ENCODE peak calls at places on chromosomes 6 and 20, in seven cellular contexts. R is ovary, X is HepG2, K is sigmoid colon, M is A549, B is H1, F is transverse colon. T is an unnamed sample.

GRCh38 chr6:128432394-128432793 is 88.0 kb downstream of the PTPRK start:
- DNase-seq in M (peak; percentile 1), B (no peak), X (no peak), R (no peak), F (no peak), K (no peak), T (no peak)

GRCh38 chr20:1456300-1456699 is 10.3 kb downstream of the NSFL1C start:
- DNase-seq in K (no peak), R (no peak), F (no peak), B (no peak), X (no peak), M (no peak), T (no peak)

GRCh38 chr6:7761047-7761446 is 35.1 kb downstream of the BMP6 start:
- DNase-seq in X (no peak), K (no peak), R (no peak), M (no peak), B (no peak), F (no peak), T (no peak)

GRCh38 chr6:121857551-121857950 is 422.1 kb downstream of the GJA1 start:
- DNase-seq in X (no peak), B (no peak), M (no peak), F (no peak), R (no peak), K (no peak), T (no peak)

GRCh38 chr6:71457883-71458282 is 169.3 kb downstream of the OGFRL1 start:
- DNase-seq in K (no peak), X (no peak), B (no peak), M (no peak), R (no peak), F (no peak), T (no peak)

GRCh38 chr6:164039954-164040375 is 625.4 kb downstream of the QKI start:
- DNase-seq in F (peak; percentile 19), K (peak; percentile 70), R (peak; percentile 14), X (no peak), M (no peak), B (no peak), T (peak; percentile 45)

GRCh38 chr20:36830791-36831691 is 44.9 kb upstream of the TLDC2 start:
- DNase-seq in F (no peak), K (peak; percentile 89), R (peak; percentile 61), B (no peak), M (no peak), X (no peak), T (no peak)

GRCh38 chr20:23003916-23004315 is 31.2 kb upstream of the SSTR4 start:
- DNase-seq in M (no peak), R (no peak), X (no peak), K (no peak), B (no peak), F (no peak), T (no peak)

GRCh38 chr20:37651932-37652331 is 41.9 kb upstream of the CTNNBL1 start:
- DNase-seq in X (peak; percentile 51), F (peak; percentile 31), M (peak; percentile 18), K (no peak), B (peak; percentile 65), R (no peak), T (peak; percentile 71)

GRCh38 chr6:134564705-134565104 is 246.8 kb upstream of the SGK1 start:
- DNase-seq in B (no peak), R (no peak), M (no peak), X (peak; percentile 6), F (no peak), K (no peak), T (no peak)

GRCh38 chr6:142300758-142301251 is 1.0 kb upstream of the ADGRG6 start:
- DNase-seq in F (peak; percentile 25), M (peak; percentile 12), K (no peak), R (no peak), B (no peak), X (peak; percentile 52), T (peak; percentile 80)

GRCh38 chr6:132054525-132054924 is 103.4 kb upstream of the CCN2 start:
- DNase-seq in M (no peak), B (no peak), F (no peak), X (no peak), K (no peak), R (no peak), T (no peak)

GRCh38 chr6:105348897-105349296 is 54.0 kb downstream of the PREP start:
- DNase-seq in F (no peak), X (no peak), M (no peak), R (no peak), B (no peak), K (no peak), T (no peak)

GRCh38 chr6:90110971-90111370 is 185.7 kb downstream of the BACH2 start:
- DNase-seq in B (no peak), K (no peak), F (no peak), M (no peak), X (no peak), R (no peak), T (no peak)

GRCh38 chr20:60255426-60255825 is 297.2 kb downstream of the CDH26 start:
- DNase-seq in K (no peak), X (no peak), M (no peak), R (no peak), F (no peak), B (no peak), T (no peak)

GRCh38 chr20:8855315-8855714 is 213.6 kb upstream of the PLCB4 start:
- DNase-seq in R (peak; percentile 54), M (no peak), F (no peak), K (peak; percentile 73), X (no peak), B (no peak), T (no peak)

GRCh38 chr20:55135923-55136322 is 660.5 kb downstream of the DOK5 start:
- DNase-seq in R (no peak), K (no peak), F (no peak), M (no peak), X (no peak), B (no peak), T (no peak)

GRCh38 chr6:143982968-143983367 is 25.1 kb downstream of the PLAGL1 start:
- DNase-seq in F (no peak), X (no peak), M (no peak), B (no peak), K (no peak), R (no peak), T (no peak)

GRCh38 chr20:58650181-58650775 is 805 bp upstream of the STX16 start:
- DNase-seq in R (peak; percentile 58), B (peak; percentile 58), K (peak; percentile 63), F (no peak), M (no peak), X (no peak), T (no peak)

GRCh38 chr20:6829510-6830116 is 62.1 kb downstream of the BMP2 start:
- DNase-seq in K (no peak), B (no peak), F (no peak), M (no peak), R (no peak), X (peak; percentile 29), T (no peak)

GRCh38 chr6:27502508-27503435 is 29.9 kb upstream of the ZNF184 start:
- DNase-seq in B (peak; percentile 86), X (peak; percentile 74), M (no peak), F (peak; percentile 57), R (peak; percentile 68), K (no peak), T (peak; percentile 35)

GRCh38 chr20:43916073-43916874 is 1.6 kb downstream of the TOX2 start:
- DNase-seq in R (no peak), B (no peak), X (no peak), F (no peak), K (no peak), M (no peak), T (no peak)

GRCh38 chr6:157420497-157420896 is 39.5 kb downstream of the ZDHHC14 start:
- DNase-seq in F (no peak), X (no peak), B (no peak), K (no peak), M (no peak), R (no peak), T (no peak)

GRCh38 chr6:25359891-25360290 is 80.7 kb downstream of the CARMIL1 start:
- DNase-seq in B (no peak), F (peak; percentile 36), X (no peak), K (no peak), M (no peak), R (no peak), T (no peak)
- H3K4me1 ChIP-seq in B (peaks cover 3% of the 10 kb centered on the region), F (peaks cover 6% of the 10 kb centered on the region), X (no peaks in the 10 kb centered on the region), K (no peaks in the 10 kb centered on the region), M (peaks cover 19% of the 10 kb centered on the region), R (peaks cover 7% of the 10 kb centered on the region), T (no peaks in the 10 kb centered on the region)

GRCh38 chr6:46983007-46983411 is 59.1 kb downstream of the ADGRF1 start:
- DNase-seq in M (peak; percentile 3), B (no peak), R (no peak), K (no peak), F (no peak), X (no peak), T (no peak)
- H3K27ac ChIP-seq in M (no peak overlapping the region), B (no peak overlapping the region), R (no peak overlapping the region), K (no peak overlapping the region), F (no peak overlapping the region), X (no peak overlapping the region), T (no peak overlapping the region)

DNA sequence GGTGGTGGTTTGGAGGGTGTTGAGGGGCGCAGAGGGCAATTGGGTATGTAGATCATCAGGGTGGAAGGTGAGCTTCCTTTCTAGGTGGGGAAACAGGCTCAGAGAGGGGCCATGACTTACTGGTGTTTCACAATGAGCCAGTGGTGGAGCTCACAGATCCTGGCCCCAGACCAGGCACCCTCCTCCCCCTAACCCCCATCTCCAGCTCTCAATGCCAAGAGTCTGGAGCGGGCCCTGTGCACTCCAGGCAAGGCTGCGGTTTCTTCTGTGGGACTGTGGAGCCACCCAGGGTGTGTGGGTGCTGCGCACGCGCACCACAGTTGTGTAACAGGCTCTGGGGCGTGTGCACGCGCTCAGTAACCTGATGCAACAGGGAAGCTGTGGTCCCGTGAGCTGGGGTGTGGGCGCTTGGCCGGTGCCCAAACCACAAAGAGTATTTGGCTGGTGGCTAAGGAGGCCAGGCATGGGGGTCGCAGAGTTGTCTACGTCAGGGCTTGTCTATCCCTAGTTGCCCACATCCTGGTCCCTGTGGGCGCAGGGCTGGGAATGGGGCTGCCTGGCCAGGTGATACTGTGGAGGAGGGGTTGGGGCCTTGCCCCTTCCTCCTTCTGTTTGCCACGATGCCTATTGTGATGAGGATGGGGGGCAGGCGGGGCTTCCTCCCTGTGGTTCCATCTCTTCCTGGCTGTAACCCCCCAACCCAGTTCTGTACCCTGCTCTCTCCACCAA is 37.5 kb upstream of the MRPS18A start:
- DNase-seq in R (peak; percentile 79), K (peak; percentile 88), X (peak; percentile 86), M (no peak), B (no peak), F (peak; percentile 93), T (peak; percentile 91)
- TF ChIP-seq EP300 in R (no peak), K (no peak), X (peak; percentile 86), M (no peak), B (no peak), F (peak; percentile 31), T (no peak)

GRCh38 chr20:48685300-48685699 is 142.5 kb downstream of the PREX1 start:
- DNase-seq in K (no peak), R (no peak), M (no peak), X (no peak), B (no peak), F (no peak), T (no peak)
- H3K4me1 ChIP-seq in K (peaks cover 36% of the 10 kb centered on the region), R (peaks cover 11% of the 10 kb centered on the region), M (peaks cover 4% of the 10 kb centered on the region), X (peaks cover 13% of the 10 kb centered on the region), B (peaks cover 11% of the 10 kb centered on the region), F (peaks cover 31% of the 10 kb centered on the region), T (peaks cover 61% of the 10 kb centered on the region)

T was measured in stomach.